ENCODE peak calls at places on chromosomes 11 and 22, in six cellular contexts. V is neural crest cell; G is CD8-positive, alpha-beta T cell; C is right atrium auricular region; O is CD4-positive, alpha-beta memory T cell; S is AG09319. U is an unnamed sample.

GRCh38 chr22:28958611-28959010 is 75.2 kb downstream of the ZNRF3 start:
- DNase-seq in V (no peak), G (no peak), C (no peak), O (no peak), S (no peak), U (no peak)

GRCh38 chr22:28955817-28956216 is 72.4 kb downstream of the ZNRF3 start:
- DNase-seq in V (no peak), G (peak), C (no peak), O (peak), S (no peak), U (peak)

GRCh38 chr22:39089928-39090327 is 7.1 kb upstream of the APOBEC3H start:
- DNase-seq in V (no peak), G (no peak), C (no peak), O (no peak), S (no peak), U (no peak)

GRCh38 chr22:29302681-29303465 is 3.6 kb upstream of the GAS2L1 start:
- DNase-seq in V (no peak), G (no peak), C (no peak), O (no peak), S (no peak), U (no peak)

GRCh38 chr11:3877252-3878035 is 22.0 kb downstream of the STIM1 start:
- DNase-seq in V (no peak), G (no peak), C (no peak), O (no peak), S (no peak), U (no peak)

GRCh38 chr11:17010851-17011420 is 3.3 kb downstream of the PLEKHA7 start:
- DNase-seq in V (no peak), G (no peak), C (no peak), O (no peak), S (no peak), U (no peak)

GRCh38 chr11:116310215-116310614 is 462.6 kb downstream of the BUD13 start:
- DNase-seq in V (no peak), G (no peak), C (no peak), O (no peak), S (no peak), U (no peak)

GRCh38 chr11:121137005-121137404 is 36.0 kb downstream of the TECTA start:
- DNase-seq in V (no peak), G (no peak), C (no peak), O (no peak), S (no peak), U (no peak)

GRCh38 chr11:121654506-121655480 is 202.0 kb upstream of the SORL1-AS1 start:
- DNase-seq in V (no peak), G (no peak), C (no peak), O (no peak), S (no peak), U (no peak)

GRCh38 chr11:47724041-47724729 is 9.0 kb upstream of the AGBL2 start:
- DNase-seq in V (no peak), G (no peak), C (peak), O (no peak), S (peak), U (no peak)

GRCh38 chr22:49724030-49724892 is 103.4 kb downstream of the BRD1 start:
- DNase-seq in V (no peak), G (peak), C (peak), O (peak), S (no peak), U (peak)

GRCh38 chr11:8328848-8329330 is 65.2 kb upstream of the LMO1 start:
- DNase-seq in V (peak), G (peak), C (peak), O (no peak), S (no peak), U (peak)

GRCh38 chr11:93487032-93487483 is 56.1 kb downstream of the SMCO4 start:
- DNase-seq in V (no peak), G (no peak), C (no peak), O (no peak), S (no peak), U (no peak)

GRCh38 chr11:1728931-1729691 is 21.3 kb downstream of the IFITM10 start:
- DNase-seq in V (no peak), G (no peak), C (no peak), O (no peak), S (no peak), U (no peak)

GRCh38 chr22:26432619-26433311 is 3.7 kb downstream of the ASPHD2 start:
- DNase-seq in V (no peak), G (no peak), C (no peak), O (no peak), S (no peak), U (no peak)